ENCODE peak calls at places on chromosomes 16 and 17, in seven cellular contexts. H is mammary epithelial cell, R is bronchial epithelial cell, F is esophagus muscularis mucosa, T is kidney epithelial cell, E is BE2C, M is uterus. O is an unnamed sample.

GRCh38 chr16:82892327-82892726 is 265.6 kb downstream of the CDH13 start:
- DNase-seq in T (no peak), E (no peak), R (no peak), H (no peak), M (no peak), F (no peak), O (no peak)

GRCh38 chr16:3959148-3959547 is 78.6 kb upstream of the CREBBP start:
- DNase-seq in M (no peak), H (peak), T (no peak), E (no peak), F (no peak), R (peak), O (no peak)

GRCh38 chr17:62164712-62165377 is 99.8 kb upstream of the MED13 start:
- DNase-seq in E (no peak), M (no peak), R (no peak), F (no peak), H (no peak), T (no peak), O (no peak)

GRCh38 chr16:28572659-28573510 is 19.2 kb downstream of the SGF29 start:
- DNase-seq in F (no peak), M (peak), R (no peak), E (no peak), T (no peak), H (no peak), O (no peak)

GRCh38 chr17:9162275-9162985 is 141.1 kb downstream of the NTN1 start:
- DNase-seq in T (no peak), R (no peak), H (no peak), F (no peak), M (no peak), E (no peak), O (no peak)

GRCh38 chr17:33498069-33498468 is 205.0 kb upstream of the ASIC2 start:
- DNase-seq in H (no peak), R (no peak), F (no peak), M (no peak), T (no peak), E (no peak), O (no peak)

GRCh38 chr17:76447931-76448652 is 4.9 kb downstream of the UBE2O start:
- DNase-seq in R (peak), M (no peak), H (peak), T (no peak), E (peak), F (no peak), O (no peak)

GRCh38 chr17:49760909-49761558 is 2.9 kb downstream of the FAM117A start:
- DNase-seq in F (no peak), T (no peak), R (no peak), E (no peak), M (no peak), H (no peak), O (no peak)

GRCh38 chr16:20910781-20911321 is 10.3 kb downstream of the LYRM1 start:
- DNase-seq in F (no peak), T (peak), M (no peak), H (peak), R (peak), E (no peak), O (no peak)

GRCh38 chr16:11361751-11362742 is 16.8 kb downstream of the RMI2 start:
- DNase-seq in F (no peak), E (no peak), M (no peak), T (no peak), H (no peak), R (no peak), O (no peak)

GRCh38 chr17:59762022-59762825 is 54.8 kb downstream of the VMP1 start:
- DNase-seq in E (no peak), F (no peak), H (peak), T (no peak), M (no peak), R (peak), O (no peak)

GRCh38 chr16:75266738-75267630 is 15.6 kb upstream of the BCAR1 start:
- DNase-seq in H (no peak), R (no peak), F (no peak), M (peak), T (no peak), E (no peak), O (no peak)

GRCh38 chr16:52078716-52079655 is 468.0 kb downstream of the TOX3 start:
- DNase-seq in R (peak), E (no peak), T (no peak), F (no peak), H (no peak), M (no peak), O (no peak)

GRCh38 chr17:556431-556995 is 158.1 kb downstream of the VPS53 start:
- DNase-seq in H (no peak), E (no peak), R (no peak), T (no peak), M (no peak), F (no peak), O (no peak)

GRCh38 chr16:31301708-31302400 is 42.1 kb downstream of the ITGAM start:
- DNase-seq in R (peak), M (no peak), E (no peak), F (no peak), H (peak), T (no peak), O (no peak)

GRCh38 chr17:6627019-6627418 is 13.5 kb downstream of the KIAA0753 start:
- DNase-seq in M (no peak), E (no peak), F (no peak), H (no peak), R (peak), T (no peak), O (no peak)

GRCh38 chr16:26651884-26652283 is 414.8 kb upstream of the C16orf82 start:
- DNase-seq in F (peak), H (no peak), T (no peak), M (no peak), E (no peak), R (no peak), O (no peak)

GRCh38 chr17:59763861-59764260 is 56.4 kb downstream of the VMP1 start:
- DNase-seq in M (no peak), R (peak), H (peak), E (no peak), T (no peak), F (no peak), O (no peak)

GRCh38 chr17:15777717-15778116 is 45.6 kb downstream of the TBC1D26 start:
- DNase-seq in F (no peak), M (no peak), E (no peak), T (no peak), H (no peak), R (no peak), O (no peak)

GRCh38 chr17:15779119-15779518 is 47.0 kb downstream of the TBC1D26 start:
- DNase-seq in T (no peak), M (no peak), R (no peak), E (no peak), H (no peak), F (no peak), O (no peak)

GRCh38 chr17:15777297-15777696 is 45.2 kb downstream of the TBC1D26 start:
- DNase-seq in E (no peak), R (peak), T (no peak), H (no peak), F (no peak), M (no peak), O (no peak)

GRCh38 chr17:15780188-15780587 is 48.1 kb downstream of the TBC1D26 start:
- DNase-seq in R (no peak), H (no peak), F (no peak), T (no peak), M (no peak), E (no peak), O (no peak)

GRCh38 chr17:15782809-15783208 is 50.7 kb downstream of the TBC1D26 start:
- DNase-seq in H (no peak), R (peak), T (no peak), F (no peak), M (peak), E (no peak), O (peak)
- H3K4me3 ChIP-seq in H (peak), R (peak), T (peak), F (peak), M (peak), E (no peak), O (peak)

GRCh38 chr16:1194665-1195392 is 30.2 kb downstream of the TPSG1 start:
- DNase-seq in M (no peak), H (no peak), T (no peak), E (peak), R (no peak), F (no peak), O (no peak)
- TF ChIP-seq CTCF in M (peak), H (peak), T (peak), E (peak), R (peak), F (peak), O (peak)

DNA sequence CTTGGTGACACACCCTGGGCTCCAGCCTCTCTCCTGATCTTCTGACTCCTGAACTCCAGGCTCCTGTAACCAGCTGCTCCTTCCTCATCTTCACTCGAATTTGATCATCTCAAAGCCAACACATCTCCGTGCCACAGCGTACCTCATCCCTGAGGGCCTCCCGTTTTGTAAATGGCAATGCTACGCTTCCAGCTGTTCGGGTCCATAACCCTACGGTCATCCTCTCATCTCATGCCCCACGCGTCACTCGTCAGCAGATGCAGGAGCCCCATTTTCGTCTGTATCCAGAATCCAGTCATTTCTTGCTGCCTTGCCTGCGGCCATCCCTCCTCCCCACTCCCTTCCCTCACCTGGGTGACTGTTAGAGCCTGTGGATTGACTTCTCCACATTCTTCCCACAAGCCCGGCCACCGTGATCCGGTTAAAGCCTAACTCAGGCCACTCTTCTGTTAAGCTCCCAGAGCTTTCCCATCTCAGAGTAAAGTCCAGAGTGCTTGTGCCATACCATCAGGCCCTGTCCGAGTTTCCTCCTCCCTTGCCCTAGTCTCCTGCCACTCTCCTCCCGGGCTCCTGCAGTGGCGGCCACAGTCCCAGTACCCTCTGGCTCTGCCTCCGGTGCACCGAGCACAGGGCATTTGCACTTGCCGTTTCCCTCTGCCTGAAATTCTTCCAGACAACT is 20.3 kb upstream of the AKTIP start:
- DNase-seq in R (no peak), F (no peak), T (no peak), H (no peak), M (no peak), E (no peak), O (no peak)
- H3K4me3 ChIP-seq in R (no peak), F (no peak), T (no peak), H (no peak), M (no peak), E (no peak), O (no peak)

DNA sequence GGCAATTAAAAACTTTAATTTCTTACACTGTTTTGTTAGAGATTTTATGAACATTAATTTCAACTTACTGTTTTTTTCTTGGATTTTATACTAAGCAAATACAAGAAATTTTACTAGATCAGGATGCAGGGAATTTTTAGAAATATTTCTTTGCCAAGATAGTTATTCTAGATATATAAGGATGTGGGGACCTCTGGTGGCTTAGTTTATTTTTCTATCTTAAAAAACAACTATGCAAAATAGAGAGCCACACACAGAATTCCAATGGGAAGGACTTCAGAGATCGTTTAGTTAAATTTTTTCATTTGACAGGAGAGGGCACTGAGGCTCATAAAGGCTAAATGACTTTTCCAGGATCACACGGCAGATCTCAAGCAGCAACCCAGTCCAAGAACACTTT is 23.0 kb upstream of the CAPNS2 start:
- DNase-seq in R (peak), F (no peak), H (no peak), M (no peak), T (no peak), E (peak), O (no peak)
- TF ChIP-seq CTCF in R (no peak), F (peak), H (peak), M (peak), T (peak), E (peak), O (peak)

GRCh38 chr17:20941872-20942271 is 100.9 kb downstream of the USP22 start:
- DNase-seq in F (no peak), R (no peak), E (no peak), T (no peak), M (no peak), H (no peak), O (no peak)

GRCh38 chr17:20948984-20949777 is 93.6 kb downstream of the USP22 start:
- DNase-seq in T (no peak), M (no peak), E (no peak), F (no peak), R (no peak), H (no peak), O (no peak)

DNA sequence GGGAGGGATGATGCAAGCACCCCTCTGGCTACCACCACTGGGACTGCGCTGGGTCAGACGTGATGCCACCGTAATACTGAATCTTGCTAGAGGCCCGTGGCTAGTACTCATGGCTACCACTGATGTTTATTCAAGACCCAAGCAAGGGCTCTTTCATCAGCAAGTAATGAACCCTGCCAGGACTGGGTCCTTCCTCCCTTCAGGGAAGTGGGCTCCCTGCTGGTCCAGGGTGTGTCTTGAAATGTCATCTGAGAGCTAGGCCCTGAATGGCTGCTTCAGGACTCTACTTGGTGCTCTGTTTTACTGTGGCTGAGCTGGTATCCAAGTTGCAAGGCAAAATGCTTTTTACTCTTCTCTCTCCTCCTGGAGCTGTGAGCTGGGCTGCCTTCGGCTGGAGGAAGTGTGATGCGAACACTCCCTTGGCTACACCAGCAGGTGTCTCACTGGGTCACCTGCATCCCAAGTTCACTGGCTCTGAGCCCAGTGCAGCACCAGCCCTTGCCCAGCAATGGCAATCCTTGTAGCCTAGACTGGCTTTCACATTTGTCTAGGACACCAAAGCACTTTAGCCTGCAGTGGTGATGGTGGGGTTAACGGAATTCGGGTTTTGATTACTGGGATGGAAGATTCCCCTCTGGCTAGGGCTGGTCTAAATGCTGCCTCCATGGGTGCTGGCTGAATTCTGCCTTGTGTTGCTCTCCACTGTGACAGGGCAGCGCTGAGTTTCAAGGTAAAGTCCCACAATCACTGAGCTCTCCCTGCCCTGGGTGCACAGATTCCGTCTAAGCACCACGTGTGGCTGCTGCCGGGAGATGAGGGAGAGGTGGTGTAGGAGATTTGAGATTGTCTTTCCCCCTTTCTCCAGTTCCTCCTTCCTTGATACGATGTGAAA is 98.6 kb downstream of the USP22 start:
- DNase-seq in M (no peak), H (peak), T (no peak), F (no peak), R (peak), E (no peak), O (no peak)
- H3K4me3 ChIP-seq in M (no peak), H (no peak), T (no peak), F (no peak), R (no peak), E (no peak), O (no peak)

GRCh38 chr17:74118504-74118903 is 85.0 kb upstream of the RPL38 start:
- DNase-seq in E (no peak), M (no peak), R (no peak), T (no peak), F (no peak), H (no peak), O (no peak)

GRCh38 chr17:74117087-74117486 is 86.4 kb upstream of the RPL38 start:
- DNase-seq in F (no peak), E (no peak), R (no peak), H (no peak), M (no peak), T (no peak), O (no peak)

GRCh38 chr17:74119049-74119580 is 84.4 kb upstream of the RPL38 start:
- DNase-seq in M (no peak), R (no peak), F (no peak), E (no peak), H (no peak), T (no peak), O (no peak)

GRCh38 chr17:74116087-74116717 is 87.3 kb upstream of the RPL38 start:
- DNase-seq in F (no peak), T (no peak), E (no peak), R (peak), H (peak), M (no peak), O (no peak)

GRCh38 chr17:74117999-74118421 is 85.5 kb upstream of the RPL38 start:
- DNase-seq in M (no peak), E (no peak), H (no peak), R (no peak), T (no peak), F (no peak), O (no peak)
- TF ChIP-seq CTCF in M (no peak), E (no peak), H (no peak), R (no peak), T (no peak), F (no peak), O (no peak)

GRCh38 chr16:8768701-8769100 is 28.7 kb downstream of the TMEM186 start:
- DNase-seq in T (no peak), M (no peak), H (no peak), F (no peak), E (no peak), R (no peak), O (no peak)
- H3K4me3 ChIP-seq in T (no peak), M (no peak), H (no peak), F (no peak), E (no peak), R (no peak), O (no peak)

GRCh38 chr17:17533901-17534441 is 37.8 kb upstream of the RASD1 start:
- DNase-seq in T (no peak), H (no peak), R (peak), M (no peak), F (no peak), E (no peak), O (no peak)
- TF ChIP-seq CTCF in T (no peak), H (no peak), R (no peak), M (no peak), F (no peak), E (no peak), O (no peak)

DNA sequence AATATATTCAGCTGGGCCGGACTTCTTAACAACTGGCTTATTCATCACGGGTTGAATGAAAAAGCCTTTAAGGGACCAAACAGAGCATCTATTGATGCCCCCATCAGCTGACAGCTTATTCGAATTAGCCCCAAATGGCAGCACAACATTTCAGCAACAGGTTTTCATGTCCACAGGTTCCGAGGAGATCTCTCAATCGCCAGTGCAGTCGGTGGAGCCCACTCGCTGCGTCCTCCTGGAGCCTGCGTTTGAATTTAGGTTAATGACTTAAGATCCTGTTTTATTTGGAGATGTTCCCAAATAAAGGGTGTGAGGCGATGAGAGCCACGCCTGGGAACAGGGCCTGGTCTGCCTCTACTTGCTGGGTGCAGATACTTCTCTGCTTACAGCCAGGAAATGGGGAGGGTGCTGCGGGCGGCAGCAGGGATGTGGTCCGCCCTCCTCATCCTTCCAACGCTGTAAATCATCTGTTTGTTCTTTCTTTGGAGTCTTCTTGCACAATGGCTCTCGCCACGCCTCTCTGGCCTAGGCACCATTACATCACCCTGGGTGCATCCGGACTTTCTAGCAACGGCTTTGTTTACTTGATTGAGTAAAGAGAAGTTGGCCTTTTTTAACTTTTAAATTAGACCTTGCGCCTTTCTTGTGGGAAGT is 22.6 kb downstream of the NDE1 start:
- DNase-seq in H (peak), F (peak), M (peak), R (peak), E (no peak), T (peak), O (peak)
- H3K4me3 ChIP-seq in H (no peak), F (peak), M (no peak), R (no peak), E (no peak), T (no peak), O (no peak)